ENCODE peak calls at places on chromosomes 3 and 15, in five cellular contexts. J, T, A, R and S are unnamed samples.

GRCh38 chr3:152241142-152242067 is 27.3 kb upstream of the MBNL1 start:
- DNase-seq in T (no peak), J (no peak), A (peak; percentile 65), R (no peak), S (no peak)

GRCh38 chr15:90084876-90085423 is 17.3 kb downstream of the IDH2 start:
- DNase-seq in R (no peak), A (no peak), J (no peak), T (no peak), S (no peak)

GRCh38 chr15:38049876-38050275 is 115.4 kb downstream of the TMCO5A start:
- DNase-seq in T (no peak), R (no peak), J (no peak), A (no peak), S (no peak)

GRCh38 chr3:111080357-111080937 is 8.8 kb downstream of the NECTIN3 start:
- DNase-seq in R (peak; percentile 30), J (peak; percentile 78), T (no peak), A (peak; percentile 3), S (peak; percentile 39)

GRCh38 chr3:8499181-8499611 is 2.4 kb upstream of the LMCD1 start:
- DNase-seq in A (no peak), T (no peak), R (no peak), J (no peak), S (peak; percentile 92)

GRCh38 chr3:5212625-5213573 is 25.4 kb downstream of the EDEM1 start:
- DNase-seq in R (no peak), T (no peak), A (no peak), J (no peak), S (no peak)

GRCh38 chr15:28005004-28005527 is 94.0 kb downstream of the OCA2 start:
- DNase-seq in J (no peak), T (no peak), R (no peak), A (no peak), S (no peak)

GRCh38 chr3:29454326-29454725 is 173.5 kb downstream of the RBMS3 start:
- DNase-seq in T (no peak), A (no peak), R (no peak), J (no peak), S (no peak)

GRCh38 chr3:86702381-86702958 is 288.5 kb downstream of the VGLL3 start:
- DNase-seq in T (no peak), J (peak; percentile 1), R (peak; percentile 9), A (no peak), S (no peak)

GRCh38 chr3:196793224-196793623 is 53.6 kb downstream of the PAK2 start:
- DNase-seq in T (no peak), J (peak; percentile 97), A (no peak), R (peak; percentile 25), S (peak; percentile 84)

GRCh38 chr3:183285318-183285717 is 32.3 kb downstream of the B3GNT5 start:
- DNase-seq in A (no peak), J (no peak), T (no peak), R (no peak), S (no peak)
- H3K9ac ChIP-seq in A (no peak overlapping the region), J (peak overlapping the region; percentile 13), T (peak overlapping the region; percentile 2), R (peak overlapping the region; percentile 46), S (no peak overlapping the region)

GRCh38 chr3:181210275-181210674 is 220.7 kb upstream of the DNAJC19 start:
- DNase-seq in J (peak; percentile 15), A (peak; percentile 3), R (peak; percentile 8), T (no peak), S (peak; percentile 4)
- TF ChIP-seq SMC3 in J (no peak), A (no peak), R (peak; percentile 53), T (peak; percentile 14), S (no peak)

GRCh38 chr15:95659646-95660045 is 670.9 kb upstream of the NR2F2 start:
- DNase-seq in T (no peak), A (no peak), R (no peak), J (no peak), S (no peak)

GRCh38 chr15:95663156-95663831 is 667.2 kb upstream of the NR2F2 start:
- DNase-seq in A (no peak), R (no peak), J (peak; percentile 85), T (no peak), S (no peak)

GRCh38 chr15:95668201-95668600 is 662.3 kb upstream of the NR2F2 start:
- DNase-seq in R (no peak), J (no peak), A (no peak), T (no peak), S (no peak)

GRCh38 chr15:95662638-95663037 is 667.9 kb upstream of the NR2F2 start:
- DNase-seq in J (no peak), T (no peak), R (no peak), A (no peak), S (no peak)

DNA sequence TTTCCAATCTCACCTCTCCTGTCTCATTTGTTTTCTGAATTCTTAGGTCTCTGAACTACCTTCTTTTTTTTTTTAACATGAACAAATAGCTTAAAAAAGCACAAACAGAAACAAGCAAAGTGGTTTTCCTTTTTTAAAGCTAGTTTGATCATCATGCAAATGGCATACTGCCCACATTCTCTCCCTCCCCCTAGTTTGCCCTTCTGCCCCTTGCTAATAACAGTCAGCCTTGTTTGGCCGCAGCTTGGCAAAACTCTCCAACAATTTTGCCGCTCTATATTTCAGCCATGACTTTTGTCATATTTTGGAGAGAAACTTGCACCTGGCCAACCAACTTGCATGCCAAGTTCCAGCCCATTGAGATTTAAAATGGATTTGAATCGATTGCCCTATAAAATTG is 666.1 kb upstream of the NR2F2 start:
- DNase-seq in J (no peak), T (no peak), R (no peak), A (no peak), S (no peak)
- H3K9ac ChIP-seq in J (no peak overlapping the region), T (no peak overlapping the region), R (no peak overlapping the region), A (no peak overlapping the region), S (no peak overlapping the region)

GRCh38 chr3:156630081-156630772 is 44.2 kb upstream of the TIPARP start:
- DNase-seq in T (no peak), R (no peak), J (peak; percentile 45), A (no peak), S (no peak)
- TF ChIP-seq SMC3 in T (no peak), R (no peak), J (no peak), A (no peak), S (no peak)

GRCh38 chr3:142225885-142226215 is 465 bp upstream of the GK5 start:
- DNase-seq in R (no peak), T (no peak), A (no peak), J (no peak), S (no peak)
- H3K9ac ChIP-seq in R (peak overlapping the region; percentile 76), T (peak overlapping the region; percentile 84), A (peak overlapping the region; percentile 78), J (no peak overlapping the region), S (peak overlapping the region; percentile 83)

GRCh38 chr3:178588593-178588992 is 52.4 kb downstream of the KCNMB2 start:
- DNase-seq in A (no peak), T (no peak), R (no peak), J (no peak), S (no peak)

GRCh38 chr3:178597388-178597787 is 61.2 kb downstream of the KCNMB2 start:
- DNase-seq in T (no peak), R (no peak), J (no peak), A (no peak), S (no peak)

GRCh38 chr3:178593786-178594185 is 57.5 kb downstream of the KCNMB2 start:
- DNase-seq in R (no peak), A (no peak), T (no peak), J (no peak), S (no peak)
- TF ChIP-seq SMC3 in R (no peak), A (no peak), T (no peak), J (no peak), S (no peak)

GRCh38 chr15:43998607-43999006 is 171.8 kb downstream of the WDR76 start:
- DNase-seq in J (peak; percentile 71), T (no peak), R (peak; percentile 37), A (peak; percentile 4), S (no peak)
- H3K9ac ChIP-seq in J (no peak overlapping the region), T (no peak overlapping the region), R (no peak overlapping the region), A (no peak overlapping the region), S (no peak overlapping the region)

DNA sequence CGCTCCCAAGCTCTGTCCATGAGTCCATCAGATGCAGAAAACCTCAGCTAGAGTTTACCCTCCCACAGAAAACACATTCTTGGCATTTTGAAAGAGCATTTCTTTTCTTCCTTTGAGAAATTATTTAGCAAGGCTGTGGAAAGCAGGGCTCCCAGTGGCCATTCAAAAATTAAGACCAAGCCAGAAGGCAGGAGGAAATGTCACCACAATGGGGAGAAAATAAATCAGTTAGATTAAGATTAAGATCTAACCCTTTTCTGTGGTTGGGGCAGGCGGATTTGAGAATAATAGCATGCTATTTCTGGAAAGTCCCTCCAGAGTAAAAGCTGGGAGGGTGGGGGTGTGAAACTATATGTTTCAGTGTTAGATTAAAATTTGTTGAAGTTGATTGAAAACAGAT is 20.2 kb downstream of the LRIG1 start:
- DNase-seq in J (peak; percentile 41), T (peak; percentile 40), R (no peak), A (no peak), S (peak; percentile 45)
- TF ChIP-seq SMC3 in J (no peak), T (no peak), R (no peak), A (no peak), S (no peak)

DNA sequence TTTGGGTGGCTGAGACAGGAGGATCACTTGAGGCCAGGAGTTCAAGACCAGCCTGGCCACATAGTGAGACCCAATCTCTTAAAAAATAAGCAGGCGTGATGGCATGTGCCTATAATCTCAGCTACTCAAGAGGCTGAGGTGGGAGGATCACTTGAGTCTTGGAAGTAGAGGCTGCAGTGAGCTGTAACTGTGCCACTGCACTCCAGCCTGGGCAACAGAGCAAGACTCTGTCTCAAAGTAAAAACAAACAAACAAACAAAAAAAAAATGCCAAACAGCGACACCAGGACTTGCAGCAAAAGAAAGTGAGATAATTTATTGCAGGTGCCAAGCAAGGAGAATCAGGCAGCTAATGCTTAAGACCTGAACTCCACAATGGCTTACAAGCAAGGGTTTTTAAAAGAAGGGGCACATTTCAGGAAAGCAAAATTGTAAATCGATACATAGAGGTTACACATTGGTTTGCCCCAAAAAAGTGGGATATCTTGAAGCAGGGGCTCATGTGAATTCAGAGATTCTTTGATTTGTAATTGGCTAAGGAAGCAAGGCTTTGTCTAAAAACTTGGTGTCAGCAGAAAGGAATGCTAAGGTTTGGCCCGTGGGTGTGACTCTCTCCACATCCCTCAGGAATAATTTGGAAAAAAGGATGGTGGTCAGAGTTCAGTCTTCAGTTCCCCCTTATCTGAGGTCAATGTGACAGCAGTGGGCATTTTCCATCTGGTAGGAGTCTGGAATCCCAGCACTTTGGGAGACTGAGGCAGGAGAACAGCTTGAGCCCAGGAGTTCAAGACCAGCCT is 5.2 kb upstream of the MPI start:
- DNase-seq in R (no peak), J (peak; percentile 27), T (no peak), A (no peak), S (no peak)
- H3K9ac ChIP-seq in R (no peak overlapping the region), J (no peak overlapping the region), T (no peak overlapping the region), A (no peak overlapping the region), S (no peak overlapping the region)

GRCh38 chr15:67331676-67332075 is 77.1 kb downstream of the IQCH start:
- DNase-seq in J (peak; percentile 7), R (no peak), T (no peak), A (no peak), S (no peak)
- TF ChIP-seq SMC3 in J (no peak), R (no peak), T (no peak), A (no peak), S (no peak)